ENCODE peak calls at places on chromosomes 2 and 18, in four cellular contexts. I, K, E and Z are unnamed samples.

GRCh38 chr2:30979822-30980245 is 158.4 kb downstream of the GALNT14 start:
- DNase-seq in I (no peak), K (no peak), E (peak; percentile 61), Z (no peak)

GRCh38 chr2:182018218-182018617 is 32.6 kb downstream of the PPP1R1C start:
- DNase-seq in I (no peak), K (no peak), E (no peak), Z (no peak)

GRCh38 chr2:20188851-20189250 is 36.1 kb downstream of the SDC1 start:
- DNase-seq in I (no peak), K (no peak), E (no peak), Z (no peak)

GRCh38 chr18:55275042-55275897 is 312.7 kb downstream of the TCF4 start:
- DNase-seq in I (no peak), K (no peak), E (peak; percentile 9), Z (no peak)

GRCh38 chr2:241659150-241659739 is 21.8 kb downstream of the ATG4B start:
- DNase-seq in I (no peak), K (peak; percentile 55), E (no peak), Z (no peak)

GRCh38 chr2:238965371-238966273 is 117.7 kb downstream of the TWIST2 start:
- DNase-seq in I (no peak), K (no peak), E (no peak), Z (no peak)

GRCh38 chr2:159146930-159147666 is 139.4 kb downstream of the WDSUB1 start:
- DNase-seq in I (no peak), K (peak; percentile 66), E (no peak), Z (no peak)

GRCh38 chr18:25464211-25464610 is 112.2 kb upstream of the ZNF521 start:
- DNase-seq in I (no peak), K (no peak), E (no peak), Z (no peak)

GRCh38 chr2:212845941-212846340 is 305.5 kb downstream of the IKZF2 start:
- DNase-seq in I (no peak), K (no peak), E (no peak), Z (no peak)

GRCh38 chr2:55123851-55124269 is 73.6 kb upstream of the RTN4 start:
- DNase-seq in I (no peak), K (no peak), E (no peak), Z (no peak)

GRCh38 chr2:144322379-144322778 is 197.5 kb downstream of the ZEB2 start:
- DNase-seq in I (no peak), K (no peak), E (no peak), Z (no peak)

GRCh38 chr18:68555935-68556334 is 159.0 kb downstream of the TMX3 start:
- DNase-seq in I (no peak), K (no peak), E (no peak), Z (no peak)

GRCh38 chr2:238287702-238288649 is at the start of gene PER2:
- DNase-seq in I (peak; percentile 59), K (peak; percentile 67), E (peak; percentile 73), Z (peak; percentile 44)

GRCh38 chr2:74593826-74594467 is 39.4 kb downstream of the DOK1 start:
- DNase-seq in I (no peak), K (no peak), E (no peak), Z (no peak)

GRCh38 chr2:149331023-149331400 is 625 bp downstream of the LYPD6 start:
- DNase-seq in I (no peak), K (no peak), E (no peak), Z (no peak)

GRCh38 chr2:65456074-65456473 is 23.7 kb upstream of the SPRED2 start:
- DNase-seq in I (no peak), K (no peak), E (peak; percentile 49), Z (no peak)

GRCh38 chr2:170155022-170155722 is 22.8 kb upstream of the MYO3B start:
- DNase-seq in I (no peak), K (no peak), E (peak; percentile 42), Z (no peak)

GRCh38 chr2:16390561-16390960 is 275.1 kb downstream of the CYRIA start:
- DNase-seq in I (no peak), K (no peak), E (no peak), Z (no peak)

GRCh38 chr2:156132941-156133340 is 199.6 kb downstream of the NR4A2 start:
- DNase-seq in I (no peak), K (no peak), E (no peak), Z (no peak)

GRCh38 chr18:72336786-72337185 is 207.4 kb downstream of the CBLN2 start:
- DNase-seq in I (no peak), K (no peak), E (no peak), Z (no peak)

GRCh38 chr18:44464401-44465185 is 216.1 kb upstream of the SETBP1 start:
- DNase-seq in I (no peak), K (no peak), E (no peak), Z (no peak)

GRCh38 chr2:142870516-142870915 is 6.9 kb upstream of the KYNU start:
- DNase-seq in I (no peak), K (no peak), E (no peak), Z (no peak)

GRCh38 chr18:77071711-77072292 is 60.8 kb downstream of the MBP start:
- DNase-seq in I (no peak), K (peak; percentile 60), E (no peak), Z (no peak)

GRCh38 chr2:229586012-229586411 is 128.3 kb downstream of the DNER start:
- DNase-seq in I (no peak), K (no peak), E (peak; percentile 42), Z (no peak)

GRCh38 chr2:230335461-230335863 is 8.5 kb downstream of the SP140L start:
- DNase-seq in I (no peak), K (no peak), E (no peak), Z (no peak)

GRCh38 chr2:27088644-27089043 is 2.1 kb downstream of the KHK start:
- DNase-seq in I (no peak), K (no peak), E (no peak), Z (no peak)
- TF ChIP-seq POLR2A in I (no peak), K (no peak), E (no peak), Z (no peak)

GRCh38 chr18:41009926-41010325 is 945.1 kb upstream of the PIK3C3 start:
- DNase-seq in I (no peak), K (no peak), E (no peak), Z (no peak)
- TF ChIP-seq POLR2A in I (no peak), K (no peak), E (no peak), Z (no peak)

GRCh38 chr2:85547089-85547858 is 8.3 kb downstream of the MAT2A start:
- DNase-seq in I (no peak), K (no peak), E (no peak), Z (no peak)
- TF ChIP-seq POLR2A in I (no peak), K (no peak), E (no peak), Z (no peak)

DNA sequence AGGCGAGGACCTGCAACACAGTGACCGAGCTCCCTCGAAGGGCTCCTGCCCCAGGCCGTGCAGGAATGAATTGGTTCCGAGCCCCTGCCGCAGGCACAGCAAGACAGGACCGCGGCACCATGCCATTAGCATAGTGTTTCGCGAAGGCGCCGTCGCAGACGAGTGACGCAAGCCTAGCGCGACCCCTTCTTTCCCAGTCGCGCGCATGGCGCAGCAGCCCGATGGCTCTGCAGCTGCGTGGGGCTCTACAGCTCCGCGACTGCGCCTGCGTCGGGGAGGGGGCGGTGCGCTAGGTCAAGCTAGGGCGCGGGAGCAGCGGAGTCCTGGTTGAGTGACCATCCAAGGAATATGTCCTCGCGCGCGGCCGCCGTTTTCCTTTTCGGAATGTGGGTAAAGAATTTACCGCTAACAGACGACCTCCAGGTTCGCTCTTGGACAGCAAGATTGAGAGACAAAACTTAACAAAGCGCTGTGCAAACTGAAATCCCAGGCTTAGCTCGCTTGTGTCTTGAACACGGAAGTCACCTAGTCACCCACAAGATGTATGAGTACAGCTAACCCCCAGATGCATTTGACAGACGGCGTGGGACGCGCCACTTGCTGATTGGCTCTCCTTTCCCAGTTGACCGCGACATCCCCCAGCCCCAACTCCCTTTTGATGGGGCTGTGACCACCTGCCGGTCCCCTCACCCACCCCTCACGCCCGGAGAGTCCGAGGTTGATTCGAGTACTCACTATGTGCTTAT is at the start of gene TRMT61B:
- DNase-seq in I (peak; percentile 90), K (peak; percentile 97), E (peak; percentile 97), Z (peak; percentile 85)
- TF ChIP-seq POLR2A in I (peak; percentile 92), K (peak; percentile 70), E (peak; percentile 90), Z (peak; percentile 73)

GRCh38 chr2:1894578-1894977 is 150.3 kb upstream of the PXDN start:
- DNase-seq in I (no peak), K (no peak), E (no peak), Z (no peak)

GRCh38 chr2:1893856-1894255 is 149.5 kb upstream of the PXDN start:
- DNase-seq in I (no peak), K (no peak), E (no peak), Z (no peak)

GRCh38 chr2:1900736-1901135 is 156.4 kb upstream of the PXDN start:
- DNase-seq in I (no peak), K (no peak), E (no peak), Z (no peak)

GRCh38 chr2:1899396-1899730 is 155.0 kb upstream of the PXDN start:
- DNase-seq in I (no peak), K (no peak), E (no peak), Z (no peak)

GRCh38 chr2:1898461-1899395 is 154.4 kb upstream of the PXDN start:
- DNase-seq in I (no peak), K (no peak), E (no peak), Z (no peak)
- TF ChIP-seq POLR2A in I (no peak), K (no peak), E (no peak), Z (no peak)